ENCODE peak calls at places on chromosomes 2 and 18, in seven cellular contexts. Q is A549, T is suprapubic skin, V is ovary, E is NB4, F is upper lobe of left lung, K is adrenal gland. I is an unnamed sample.
A peak's percentile ranks its signal among the peaks of the same experiment; 100 is the strongest.

GRCh38 chr2:36380624-36381481 is 25.3 kb downstream of the CRIM1 start:
- DNase-seq in Q (peak; percentile 64), T (no peak), V (peak; percentile 43), E (no peak), F (peak; percentile 69), K (peak; percentile 23), I (no peak)

GRCh38 chr18:74172697-74173433 is 24.5 kb downstream of the TIMM21 start:
- DNase-seq in Q (no peak), T (no peak), V (no peak), E (no peak), F (peak; percentile 65), K (no peak), I (no peak)

GRCh38 chr2:74003494-74004211 is 18.9 kb downstream of the TET3 start:
- DNase-seq in Q (no peak), T (no peak), V (peak; percentile 59), E (no peak), F (no peak), K (no peak), I (no peak)

GRCh38 chr18:23585007-23585871 is 1.1 kb downstream of the NPC1 start:
- DNase-seq in Q (no peak), T (no peak), V (no peak), E (peak; percentile 84), F (no peak), K (peak; percentile 46), I (no peak)

GRCh38 chr2:200367155-200367554 is 60.7 kb downstream of the SPATS2L start:
- DNase-seq in Q (no peak), T (no peak), V (peak; percentile 73), E (peak; percentile 21), F (no peak), K (peak; percentile 51), I (no peak)

GRCh38 chr18:51437280-51438271 is 240.1 kb upstream of the MEX3C start:
- DNase-seq in Q (no peak), T (no peak), V (no peak), E (no peak), F (no peak), K (no peak), I (no peak)

GRCh38 chr2:200587007-200587616 is 1.3 kb downstream of the AOX1 start:
- DNase-seq in Q (no peak), T (no peak), V (no peak), E (no peak), F (no peak), K (no peak), I (no peak)

GRCh38 chr18:36191286-36191685 is 4.0 kb downstream of the MOCOS start:
- DNase-seq in Q (no peak), T (no peak), V (no peak), E (no peak), F (no peak), K (no peak), I (no peak)

GRCh38 chr2:45190481-45190880 is 181.2 kb upstream of the SIX2 start:
- DNase-seq in Q (no peak), T (no peak), V (no peak), E (peak; percentile 73), F (peak; percentile 24), K (no peak), I (no peak)

GRCh38 chr2:84861539-84861938 is 19.3 kb downstream of the TRABD2A start:
- DNase-seq in Q (no peak), T (no peak), V (no peak), E (no peak), F (no peak), K (no peak), I (no peak)

GRCh38 chr2:98134601-98135000 is 47.6 kb downstream of the VWA3B start:
- DNase-seq in Q (no peak), T (no peak), V (no peak), E (peak; percentile 77), F (no peak), K (no peak), I (peak; percentile 55)

GRCh38 chr2:134777593-134777992 is 58.8 kb upstream of the TMEM163 start:
- DNase-seq in Q (no peak), T (no peak), V (no peak), E (no peak), F (no peak), K (no peak), I (no peak)

GRCh38 chr2:188853307-188853706 is 120.9 kb upstream of the COL3A1 start:
- DNase-seq in Q (no peak), T (no peak), V (no peak), E (no peak), F (no peak), K (no peak), I (no peak)

GRCh38 chr2:62196278-62196901 is 475 bp downstream of the B3GNT2 start:
- DNase-seq in Q (peak; percentile 52), T (peak; percentile 86), V (peak; percentile 63), E (peak; percentile 82), F (peak; percentile 92), K (peak; percentile 65), I (no peak)

GRCh38 chr2:205930209-205930608 is 155.8 kb downstream of the INO80D start:
- DNase-seq in Q (no peak), T (no peak), V (no peak), E (no peak), F (no peak), K (no peak), I (no peak)

GRCh38 chr2:222358876-222359275 is 60.1 kb upstream of the PAX3 start:
- DNase-seq in Q (no peak), T (no peak), V (no peak), E (peak; percentile 97), F (no peak), K (no peak), I (no peak)

GRCh38 chr2:112159454-112159921 is 21.3 kb downstream of the FBLN7 start:
- DNase-seq in Q (no peak), T (no peak), V (no peak), E (no peak), F (peak; percentile 82), K (no peak), I (no peak)

GRCh38 chr2:219553168-219553417 is 9.3 kb downstream of the TMEM198 start:
- DNase-seq in Q (no peak), T (no peak), V (no peak), E (no peak), F (no peak), K (no peak), I (no peak)

GRCh38 chr2:223712642-223713041 is 110.5 kb upstream of the SCG2 start:
- DNase-seq in Q (no peak), T (no peak), V (no peak), E (no peak), F (no peak), K (no peak), I (no peak)

GRCh38 chr2:133586978-133587377 is 18.7 kb upstream of the NCKAP5 start:
- DNase-seq in Q (no peak), T (no peak), V (no peak), E (no peak), F (no peak), K (no peak), I (no peak)

GRCh38 chr18:63322908-63323634 is 3.5 kb upstream of the BCL2 start:
- DNase-seq in Q (peak; percentile 39), T (no peak), V (peak; percentile 52), E (peak; percentile 83), F (no peak), K (peak; percentile 54), I (no peak)

GRCh38 chr2:30072250-30072842 is 74.5 kb upstream of the YPEL5 start:
- DNase-seq in Q (peak; percentile 58), T (no peak), V (peak; percentile 51), E (peak; percentile 75), F (no peak), K (peak; percentile 74), I (no peak)

GRCh38 chr2:24018241-24018640 is 8.4 kb downstream of the MFSD2B start:
- DNase-seq in Q (no peak), T (no peak), V (no peak), E (no peak), F (no peak), K (no peak), I (no peak)

GRCh38 chr2:157986761-157987160 is 110.6 kb upstream of the ACVR1 start:
- DNase-seq in Q (no peak), T (no peak), V (no peak), E (no peak), F (no peak), K (no peak), I (no peak)

GRCh38 chr2:11829947-11830707 is 83.7 kb downstream of the LPIN1 start:
- DNase-seq in Q (peak; percentile 89), T (no peak), V (peak; percentile 72), E (peak; percentile 98), F (peak; percentile 60), K (peak; percentile 74), I (no peak)
- TF ChIP-seq CTCF in Q (peak; percentile 69), T (no peak), V (peak; percentile 18), E (peak; percentile 41), F (no peak), K (no peak), I (peak; percentile 25)

GRCh38 chr2:70994445-70995226 is at the start of gene TEX261:
- DNase-seq in Q (peak; percentile 92), T (peak; percentile 94), V (peak; percentile 91), E (peak; percentile 95), F (peak; percentile 98), K (peak; percentile 87), I (peak; percentile 79)
- TF ChIP-seq POLR2A in Q (peak; percentile 62), T (peak; percentile 53), V (peak; percentile 35), E (no peak), F (no peak), K (peak; percentile 15), I (no peak)

GRCh38 chr2:108383146-108383830 is 5.5 kb downstream of the SULT1C4 start:
- DNase-seq in Q (no peak), T (no peak), V (no peak), E (no peak), F (no peak), K (no peak), I (no peak)
- TF ChIP-seq CTCF in Q (no peak), T (no peak), V (no peak), E (no peak), F (no peak), K (no peak), I (no peak)

GRCh38 chr18:46097853-46098615 is at the start of gene ATP5F1A:
- DNase-seq in Q (peak; percentile 66), T (peak; percentile 96), V (peak; percentile 86), E (peak; percentile 87), F (peak; percentile 92), K (peak; percentile 86), I (peak; percentile 99)
- TF ChIP-seq POLR2A in Q (peak; percentile 86), T (peak; percentile 70), V (peak; percentile 45), E (peak; percentile 62), F (peak; percentile 82), K (peak; percentile 71), I (peak; percentile 76)

GRCh38 chr2:116511426-116511825 is 1303.1 kb upstream of the DDX18 start:
- DNase-seq in Q (no peak), T (no peak), V (no peak), E (no peak), F (no peak), K (no peak), I (no peak)

GRCh38 chr2:116513991-116514390 is 1300.5 kb upstream of the DDX18 start:
- DNase-seq in Q (no peak), T (no peak), V (no peak), E (no peak), F (no peak), K (no peak), I (no peak)

GRCh38 chr2:116510117-116510671 is 1304.3 kb upstream of the DDX18 start:
- DNase-seq in Q (no peak), T (no peak), V (no peak), E (peak; percentile 49), F (no peak), K (no peak), I (no peak)
- TF ChIP-seq CTCF in Q (no peak), T (no peak), V (no peak), E (peak; percentile 61), F (no peak), K (peak; percentile 15), I (no peak)

GRCh38 chr2:241149925-241150659 is at the start of gene PPP1R7:
- DNase-seq in Q (peak; percentile 94), T (peak; percentile 98), V (peak; percentile 95), E (peak; percentile 97), F (peak; percentile 98), K (peak; percentile 94), I (peak; percentile 99)
- TF ChIP-seq POLR2A in Q (peak; percentile 72), T (peak; percentile 74), V (peak; percentile 79), E (peak; percentile 47), F (peak; percentile 40), K (no peak), I (peak; percentile 45)